ENCODE peak calls at places on chromosomes 12 and 14, in four cellular contexts. Q, Y, R and G are unnamed samples.

GRCh38 chr12:31896514-31897039 is 62.6 kb upstream of the RESF1 start:
- DNase-seq in Q (peak), R (no peak), Y (peak), G (no peak)

GRCh38 chr14:76954791-76955190 is 73.7 kb downstream of the IRF2BPL start:
- DNase-seq in Q (no peak), Y (no peak), R (no peak), G (no peak)

GRCh38 chr14:77302926-77303325 is 17.8 kb downstream of the POMT2 start:
- DNase-seq in Y (peak), Q (peak), R (no peak), G (no peak)

GRCh38 chr14:69259531-69260245 is at the start of gene GALNT16:
- DNase-seq in R (no peak), Q (peak), Y (peak), G (peak)

GRCh38 chr14:37594916-37595808 is at the start of the genes FOXA1 and TTC6:
- DNase-seq in Q (peak), R (no peak), Y (peak), G (peak)

GRCh38 chr14:96098309-96098998 is 59.3 kb downstream of the C14orf132 start:
- DNase-seq in Y (peak), Q (peak), R (peak), G (peak)

GRCh38 chr12:56998316-56998715 is 8.0 kb downstream of the ZBTB39 start:
- DNase-seq in R (no peak), Y (no peak), Q (no peak), G (no peak)

GRCh38 chr14:25833341-25834121 is 764.3 kb downstream of the NOVA1 start:
- DNase-seq in R (no peak), Q (peak), Y (no peak), G (peak)

GRCh38 chr12:110661337-110661972 is 27.5 kb downstream of the HVCN1 start:
- DNase-seq in R (no peak), Q (no peak), Y (no peak), G (no peak)

GRCh38 chr12:113500662-113501435 is 29.2 kb upstream of the LHX5 start:
- DNase-seq in Q (peak), Y (no peak), R (no peak), G (peak)

GRCh38 chr12:21888464-21888863 is 52.8 kb downstream of the ABCC9 start:
- DNase-seq in R (no peak), Q (no peak), Y (no peak), G (no peak)

GRCh38 chr14:75333523-75334190 is 55.0 kb downstream of the FOS start:
- DNase-seq in Y (no peak), Q (no peak), R (no peak), G (no peak)

DNA sequence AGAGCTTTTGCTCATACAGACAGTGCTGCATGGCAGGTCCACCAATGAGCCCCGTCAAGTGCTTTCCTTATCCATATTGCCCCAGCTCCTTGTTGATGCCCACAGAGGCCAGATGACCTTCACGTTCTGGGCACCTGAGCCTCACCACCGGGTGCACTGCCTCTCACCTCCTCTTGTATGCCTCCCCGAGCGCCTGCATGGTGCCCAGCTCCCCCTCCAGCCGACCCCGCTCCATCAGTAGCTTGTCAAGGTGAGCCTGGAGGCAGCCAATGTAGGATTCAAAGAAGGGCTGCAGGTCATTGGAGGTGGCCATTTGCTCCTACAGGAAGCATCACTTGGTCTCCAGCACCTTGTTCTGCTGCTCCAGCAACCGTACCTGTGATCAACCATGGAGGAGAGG is 31.8 kb upstream of the KRT77 start:
- DNase-seq in Y (no peak), R (no peak), Q (no peak), G (no peak)
- H4K5ac ChIP-seq in Y (no peak), R (no peak), Q (no peak), G (no peak)

GRCh38 chr14:39015360-39015961 is 87.6 kb downstream of the SEC23A start:
- DNase-seq in R (no peak), Q (peak), Y (peak), G (no peak)
- H4K5ac ChIP-seq in R (no peak), Q (no peak), Y (no peak), G (no peak)

DNA sequence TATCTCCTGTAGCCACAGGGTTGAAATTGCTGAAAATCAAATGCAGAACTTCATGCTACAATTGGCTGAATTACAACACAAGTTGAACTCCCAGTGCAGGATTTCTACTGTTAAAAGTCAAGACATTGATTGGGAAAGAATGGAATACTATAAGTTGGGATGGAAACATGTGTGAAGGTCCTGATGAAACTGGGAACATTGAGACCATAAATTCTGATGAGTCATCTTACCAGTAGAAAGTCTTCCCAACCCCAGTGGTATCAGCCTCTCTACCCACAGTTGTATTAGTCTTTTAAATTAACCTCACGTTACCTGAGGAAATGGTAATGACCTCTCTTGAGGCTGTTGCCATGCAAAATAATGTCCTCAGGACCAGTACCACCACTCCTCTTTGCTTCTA is 27.4 kb upstream of the DYRK2 start:
- DNase-seq in R (no peak), Y (no peak), Q (no peak), G (no peak)
- H4K5ac ChIP-seq in R (no peak), Y (no peak), Q (no peak), G (no peak)

DNA sequence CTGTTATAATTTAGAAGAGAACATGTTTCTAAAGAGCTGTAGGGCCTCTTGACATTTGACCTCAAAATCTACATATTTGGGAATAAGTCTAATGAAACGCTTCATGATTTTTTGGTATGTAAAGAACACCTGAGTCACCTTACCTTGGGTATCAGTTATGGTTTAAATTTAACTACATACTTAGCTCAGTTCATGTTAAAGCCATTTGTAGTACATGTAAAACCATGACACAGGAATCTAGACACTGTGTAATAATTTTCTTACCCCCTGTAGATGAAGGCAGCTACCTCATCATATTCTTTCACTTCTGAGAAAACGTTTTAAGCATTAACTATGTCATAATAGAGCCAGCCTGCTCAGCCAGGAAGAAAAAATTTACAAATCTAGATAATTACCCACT is 105.8 kb upstream of the CPNE8 start:
- DNase-seq in Y (no peak), Q (no peak), R (no peak), G (no peak)
- H4K5ac ChIP-seq in Y (no peak), Q (no peak), R (no peak), G (no peak)

GRCh38 chr12:63450821-63451220 is 217.5 kb downstream of the DPY19L2 start:
- DNase-seq in Q (no peak), Y (no peak), R (no peak), G (no peak)
- H4K5ac ChIP-seq in Q (no peak), Y (no peak), R (no peak), G (no peak)

GRCh38 chr12:9647825-9648700 is 21.4 kb upstream of the CLEC2D start:
- DNase-seq in Y (peak), Q (peak), R (peak), G (peak)
- H4K5ac ChIP-seq in Y (peak), Q (peak), R (peak), G (no peak)

DNA sequence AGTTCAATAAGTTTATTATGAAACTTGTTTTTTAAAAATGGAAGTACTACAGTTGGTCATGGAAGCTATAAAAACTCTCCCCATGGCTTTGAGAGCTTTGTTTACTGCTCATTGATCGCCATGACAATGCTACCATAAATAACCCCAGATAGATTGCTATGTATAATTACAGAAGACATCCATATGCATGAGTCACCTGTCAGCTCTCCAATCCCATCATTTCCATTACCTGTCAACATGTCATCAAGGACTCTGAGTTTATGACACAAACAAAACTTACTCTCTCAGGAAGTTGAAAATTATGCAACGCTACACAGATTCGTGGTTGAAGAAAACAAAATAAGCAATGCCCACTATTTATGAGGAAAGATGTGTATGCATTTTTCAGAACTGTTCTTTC is 144.4 kb downstream of the SEC23A start:
- DNase-seq in R (no peak), Y (no peak), Q (no peak), G (no peak)
- H4K5ac ChIP-seq in R (no peak), Y (no peak), Q (no peak), G (no peak)

GRCh38 chr12:108691154-108691994 is 39.9 kb downstream of the CORO1C start:
- DNase-seq in R (peak), Q (peak), Y (peak), G (peak)

GRCh38 chr12:108689314-108690190 is 41.8 kb downstream of the CORO1C start:
- DNase-seq in R (no peak), Y (peak), Q (peak), G (no peak)

GRCh38 chr12:108690799-108691153 is 40.5 kb downstream of the CORO1C start:
- DNase-seq in Y (no peak), R (no peak), Q (no peak), G (no peak)

GRCh38 chr12:108691995-108692808 is 39.1 kb downstream of the CORO1C start:
- DNase-seq in Y (peak), R (no peak), Q (peak), G (no peak)

DNA sequence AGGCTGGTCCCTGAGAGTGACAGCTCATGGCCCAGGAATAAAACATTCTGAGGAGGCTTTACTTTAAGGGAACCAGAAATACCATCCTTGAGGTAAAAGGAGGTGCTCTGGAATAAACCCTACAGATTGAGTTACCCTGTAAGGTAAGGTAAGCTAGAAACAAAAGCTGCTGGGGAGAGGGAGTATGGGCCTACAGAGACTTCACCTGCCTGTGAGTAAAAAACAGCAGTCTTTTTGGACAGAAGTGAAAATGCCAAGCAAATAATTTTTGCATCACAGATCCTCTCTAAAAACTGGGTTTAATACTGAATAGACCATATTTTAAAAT is 41.2 kb downstream of the CORO1C start:
- DNase-seq in Y (no peak), Q (no peak), R (no peak), G (no peak)
- H4K5ac ChIP-seq in Y (peak), Q (no peak), R (no peak), G (no peak)